ENCODE peak calls at places on chromosomes 11 and 22, in ten cellular contexts. One of them, this sample, is unnamed.

GRCh38 chr11:35343033-35343598 is 76.2 kb downstream of the SLC1A2 start:
- DNase-seq in CD8-positive, alpha-beta memory T cell: no peak
- DNase-seq in tibial artery: no peak
- DNase-seq in GM23338: no peak
- DNase-seq in fibroblast of pulmonary artery: no peak
- DNase-seq in naive thymus-derived CD4-positive, alpha-beta T cell: peak; percentile 50
- DNase-seq in AG10803: no peak
- DNase-seq in AG09309: no peak
- DNase-seq in left ventricle myocardium inferior: no peak
- DNase-seq in GM06990: peak; percentile 50
- DNase-seq in this sample: no peak

GRCh38 chr11:129951883-129952262 is 50.8 kb downstream of the PRDM10 start:
- DNase-seq in CD8-positive, alpha-beta memory T cell: no peak
- DNase-seq in tibial artery: no peak
- DNase-seq in GM23338: no peak
- DNase-seq in fibroblast of pulmonary artery: no peak
- DNase-seq in naive thymus-derived CD4-positive, alpha-beta T cell: no peak
- DNase-seq in AG10803: no peak
- DNase-seq in AG09309: no peak
- DNase-seq in left ventricle myocardium inferior: no peak
- DNase-seq in GM06990: no peak
- DNase-seq in this sample: no peak

GRCh38 chr11:94568200-94568599 is 1.0 kb downstream of the PIWIL4 start:
- DNase-seq in CD8-positive, alpha-beta memory T cell: no peak
- DNase-seq in tibial artery: no peak
- DNase-seq in GM23338: no peak
- DNase-seq in fibroblast of pulmonary artery: no peak
- DNase-seq in naive thymus-derived CD4-positive, alpha-beta T cell: no peak
- DNase-seq in AG10803: no peak
- DNase-seq in AG09309: no peak
- DNase-seq in left ventricle myocardium inferior: no peak
- DNase-seq in GM06990: no peak
- DNase-seq in this sample: no peak

GRCh38 chr11:112663947-112664634 is 297.1 kb upstream of the NCAM1 start:
- DNase-seq in CD8-positive, alpha-beta memory T cell: no peak
- DNase-seq in tibial artery: no peak
- DNase-seq in GM23338: no peak
- DNase-seq in fibroblast of pulmonary artery: no peak
- DNase-seq in naive thymus-derived CD4-positive, alpha-beta T cell: no peak
- DNase-seq in AG10803: no peak
- DNase-seq in AG09309: no peak
- DNase-seq in left ventricle myocardium inferior: no peak
- DNase-seq in GM06990: no peak
- DNase-seq in this sample: no peak

GRCh38 chr11:128904872-128905344 is 13.8 kb downstream of the KCNJ5 start:
- DNase-seq in CD8-positive, alpha-beta memory T cell: no peak
- DNase-seq in tibial artery: no peak
- DNase-seq in GM23338: peak; percentile 44
- DNase-seq in fibroblast of pulmonary artery: no peak
- DNase-seq in naive thymus-derived CD4-positive, alpha-beta T cell: no peak
- DNase-seq in AG10803: peak; percentile 29
- DNase-seq in AG09309: no peak
- DNase-seq in left ventricle myocardium inferior: peak; percentile 48
- DNase-seq in GM06990: no peak
- DNase-seq in this sample: no peak

GRCh38 chr11:104946907-104947306 is 21.5 kb downstream of the CASP4 start:
- DNase-seq in CD8-positive, alpha-beta memory T cell: no peak
- DNase-seq in tibial artery: no peak
- DNase-seq in GM23338: peak; percentile 71
- DNase-seq in fibroblast of pulmonary artery: peak; percentile 69
- DNase-seq in naive thymus-derived CD4-positive, alpha-beta T cell: no peak
- DNase-seq in AG10803: peak; percentile 59
- DNase-seq in AG09309: no peak
- DNase-seq in left ventricle myocardium inferior: no peak
- DNase-seq in GM06990: peak; percentile 18
- DNase-seq in this sample: no peak

GRCh38 chr11:114563077-114563476 is 3.4 kb upstream of the NXPE1 start:
- DNase-seq in CD8-positive, alpha-beta memory T cell: no peak
- DNase-seq in tibial artery: no peak
- DNase-seq in GM23338: no peak
- DNase-seq in fibroblast of pulmonary artery: peak; percentile 48
- DNase-seq in naive thymus-derived CD4-positive, alpha-beta T cell: no peak
- DNase-seq in AG10803: no peak
- DNase-seq in AG09309: peak; percentile 2
- DNase-seq in left ventricle myocardium inferior: no peak
- DNase-seq in GM06990: no peak
- DNase-seq in this sample: peak; percentile 35

GRCh38 chr22:30628491-30628890 is 7.1 kb upstream of the SLC35E4 start:
- DNase-seq in CD8-positive, alpha-beta memory T cell: no peak
- DNase-seq in tibial artery: no peak
- DNase-seq in GM23338: no peak
- DNase-seq in fibroblast of pulmonary artery: no peak
- DNase-seq in naive thymus-derived CD4-positive, alpha-beta T cell: no peak
- DNase-seq in AG10803: no peak
- DNase-seq in AG09309: no peak
- DNase-seq in left ventricle myocardium inferior: peak; percentile 34
- DNase-seq in GM06990: no peak
- DNase-seq in this sample: no peak

GRCh38 chr11:122159173-122159701 is 43.2 kb upstream of the BLID start:
- DNase-seq in CD8-positive, alpha-beta memory T cell: no peak
- DNase-seq in tibial artery: no peak
- DNase-seq in GM23338: peak; percentile 26
- DNase-seq in fibroblast of pulmonary artery: peak; percentile 81
- DNase-seq in naive thymus-derived CD4-positive, alpha-beta T cell: no peak
- DNase-seq in AG10803: peak; percentile 70
- DNase-seq in AG09309: no peak
- DNase-seq in left ventricle myocardium inferior: peak; percentile 20
- DNase-seq in GM06990: no peak
- DNase-seq in this sample: peak; percentile 72

GRCh38 chr11:133793271-133793848 is 52.0 kb downstream of the SPATA19 start:
- DNase-seq in CD8-positive, alpha-beta memory T cell: no peak
- DNase-seq in tibial artery: no peak
- DNase-seq in GM23338: no peak
- DNase-seq in fibroblast of pulmonary artery: no peak
- DNase-seq in naive thymus-derived CD4-positive, alpha-beta T cell: no peak
- DNase-seq in AG10803: no peak
- DNase-seq in AG09309: no peak
- DNase-seq in left ventricle myocardium inferior: no peak
- DNase-seq in GM06990: no peak
- DNase-seq in this sample: no peak

GRCh38 chr22:27876684-27877083 is 42.4 kb downstream of the PITPNB start:
- DNase-seq in CD8-positive, alpha-beta memory T cell: no peak
- DNase-seq in tibial artery: no peak
- DNase-seq in GM23338: no peak
- DNase-seq in fibroblast of pulmonary artery: no peak
- DNase-seq in naive thymus-derived CD4-positive, alpha-beta T cell: no peak
- DNase-seq in AG10803: peak; percentile 79
- DNase-seq in AG09309: no peak
- DNase-seq in left ventricle myocardium inferior: no peak
- DNase-seq in GM06990: no peak
- DNase-seq in this sample: peak; percentile 81

GRCh38 chr11:118533769-118534729 is 3.1 kb downstream of the TMEM25 start:
- DNase-seq in CD8-positive, alpha-beta memory T cell: no peak
- DNase-seq in tibial artery: no peak
- DNase-seq in GM23338: no peak
- DNase-seq in fibroblast of pulmonary artery: no peak
- DNase-seq in naive thymus-derived CD4-positive, alpha-beta T cell: no peak
- DNase-seq in AG10803: no peak
- DNase-seq in AG09309: no peak
- DNase-seq in left ventricle myocardium inferior: no peak
- DNase-seq in GM06990: no peak
- DNase-seq in this sample: no peak

GRCh38 chr11:83472831-83473230 is 186.7 kb upstream of the CCDC90B start:
- DNase-seq in CD8-positive, alpha-beta memory T cell: no peak
- DNase-seq in tibial artery: no peak
- DNase-seq in GM23338: no peak
- DNase-seq in fibroblast of pulmonary artery: no peak
- DNase-seq in naive thymus-derived CD4-positive, alpha-beta T cell: no peak
- DNase-seq in AG10803: no peak
- DNase-seq in AG09309: no peak
- DNase-seq in left ventricle myocardium inferior: no peak
- DNase-seq in GM06990: no peak
- DNase-seq in this sample: no peak

GRCh38 chr22:29636751-29637150 is 33.3 kb downstream of the NF2 start:
- DNase-seq in CD8-positive, alpha-beta memory T cell: no peak
- DNase-seq in tibial artery: no peak
- DNase-seq in GM23338: peak; percentile 11
- DNase-seq in fibroblast of pulmonary artery: no peak
- DNase-seq in naive thymus-derived CD4-positive, alpha-beta T cell: no peak
- DNase-seq in AG10803: no peak
- DNase-seq in AG09309: no peak
- DNase-seq in left ventricle myocardium inferior: no peak
- DNase-seq in GM06990: no peak
- DNase-seq in this sample: no peak

GRCh38 chr22:31206896-31207687 is 5.0 kb upstream of the LIMK2 start:
- DNase-seq in CD8-positive, alpha-beta memory T cell: no peak
- DNase-seq in tibial artery: no peak
- DNase-seq in GM23338: no peak
- DNase-seq in fibroblast of pulmonary artery: peak; percentile 22
- DNase-seq in naive thymus-derived CD4-positive, alpha-beta T cell: no peak
- DNase-seq in AG10803: no peak
- DNase-seq in AG09309: no peak
- DNase-seq in left ventricle myocardium inferior: peak; percentile 57
- DNase-seq in GM06990: no peak
- DNase-seq in this sample: no peak

GRCh38 chr11:12888525-12889158 is 120.5 kb upstream of the RASSF10 start:
- DNase-seq in CD8-positive, alpha-beta memory T cell: peak; percentile 44
- DNase-seq in tibial artery: peak; percentile 94
- DNase-seq in GM23338: peak; percentile 94
- DNase-seq in fibroblast of pulmonary artery: peak; percentile 96
- DNase-seq in naive thymus-derived CD4-positive, alpha-beta T cell: peak; percentile 52
- DNase-seq in AG10803: peak; percentile 87
- DNase-seq in AG09309: peak; percentile 72
- DNase-seq in left ventricle myocardium inferior: peak; percentile 86
- DNase-seq in GM06990: no peak
- DNase-seq in this sample: peak; percentile 79
- H3K4me3 ChIP-seq in CD8-positive, alpha-beta memory T cell: no peak overlapping the region
- H3K4me3 ChIP-seq in tibial artery: no peak overlapping the region
- H3K4me3 ChIP-seq in GM23338: no peak overlapping the region
- H3K4me3 ChIP-seq in fibroblast of pulmonary artery: no peak overlapping the region
- H3K4me3 ChIP-seq in naive thymus-derived CD4-positive, alpha-beta T cell: no peak overlapping the region
- H3K4me3 ChIP-seq in AG10803: no peak overlapping the region
- H3K4me3 ChIP-seq in AG09309: no peak overlapping the region
- H3K4me3 ChIP-seq in left ventricle myocardium inferior: peak overlapping the region; percentile 5
- H3K4me3 ChIP-seq in GM06990: no peak overlapping the region
- H3K4me3 ChIP-seq in this sample: no peak overlapping the region

GRCh38 chr22:22717723-22718122 is 73.3 kb downstream of the GGTLC2 start:
- DNase-seq in CD8-positive, alpha-beta memory T cell: no peak
- DNase-seq in tibial artery: no peak
- DNase-seq in GM23338: no peak
- DNase-seq in fibroblast of pulmonary artery: no peak
- DNase-seq in naive thymus-derived CD4-positive, alpha-beta T cell: no peak
- DNase-seq in AG10803: no peak
- DNase-seq in AG09309: no peak
- DNase-seq in left ventricle myocardium inferior: no peak
- DNase-seq in GM06990: no peak
- DNase-seq in this sample: no peak
- H3K4me3 ChIP-seq in CD8-positive, alpha-beta memory T cell: no peak overlapping the region
- H3K4me3 ChIP-seq in tibial artery: no peak overlapping the region
- H3K4me3 ChIP-seq in GM23338: no peak overlapping the region
- H3K4me3 ChIP-seq in fibroblast of pulmonary artery: no peak overlapping the region
- H3K4me3 ChIP-seq in naive thymus-derived CD4-positive, alpha-beta T cell: no peak overlapping the region
- H3K4me3 ChIP-seq in AG10803: no peak overlapping the region
- H3K4me3 ChIP-seq in AG09309: no peak overlapping the region
- H3K4me3 ChIP-seq in left ventricle myocardium inferior: no peak overlapping the region
- H3K4me3 ChIP-seq in GM06990: no peak overlapping the region
- H3K4me3 ChIP-seq in this sample: no peak overlapping the region

GRCh38 chr11:61009392-61010275 is 38.2 kb downstream of the CD6 start:
- DNase-seq in CD8-positive, alpha-beta memory T cell: no peak
- DNase-seq in tibial artery: no peak
- DNase-seq in GM23338: no peak
- DNase-seq in fibroblast of pulmonary artery: no peak
- DNase-seq in naive thymus-derived CD4-positive, alpha-beta T cell: no peak
- DNase-seq in AG10803: no peak
- DNase-seq in AG09309: no peak
- DNase-seq in left ventricle myocardium inferior: no peak
- DNase-seq in GM06990: no peak
- DNase-seq in this sample: no peak

GRCh38 chr11:61008971-61009370 is 37.5 kb downstream of the CD6 start:
- DNase-seq in CD8-positive, alpha-beta memory T cell: no peak
- DNase-seq in tibial artery: no peak
- DNase-seq in GM23338: no peak
- DNase-seq in fibroblast of pulmonary artery: no peak
- DNase-seq in naive thymus-derived CD4-positive, alpha-beta T cell: no peak
- DNase-seq in AG10803: no peak
- DNase-seq in AG09309: no peak
- DNase-seq in left ventricle myocardium inferior: no peak
- DNase-seq in GM06990: no peak
- DNase-seq in this sample: no peak

GRCh38 chr11:61010466-61011238 is 39.2 kb downstream of the CD6 start:
- DNase-seq in CD8-positive, alpha-beta memory T cell: no peak
- DNase-seq in tibial artery: no peak
- DNase-seq in GM23338: no peak
- DNase-seq in fibroblast of pulmonary artery: no peak
- DNase-seq in naive thymus-derived CD4-positive, alpha-beta T cell: no peak
- DNase-seq in AG10803: no peak
- DNase-seq in AG09309: no peak
- DNase-seq in left ventricle myocardium inferior: no peak
- DNase-seq in GM06990: no peak
- DNase-seq in this sample: no peak

GRCh38 chr11:61007383-61007970 is 36.0 kb downstream of the CD6 start:
- DNase-seq in CD8-positive, alpha-beta memory T cell: no peak
- DNase-seq in tibial artery: no peak
- DNase-seq in GM23338: peak; percentile 70
- DNase-seq in fibroblast of pulmonary artery: no peak
- DNase-seq in naive thymus-derived CD4-positive, alpha-beta T cell: no peak
- DNase-seq in AG10803: no peak
- DNase-seq in AG09309: no peak
- DNase-seq in left ventricle myocardium inferior: no peak
- DNase-seq in GM06990: no peak
- DNase-seq in this sample: no peak

GRCh38 chr11:61007971-61008896 is 36.8 kb downstream of the CD6 start:
- DNase-seq in CD8-positive, alpha-beta memory T cell: no peak
- DNase-seq in tibial artery: no peak
- DNase-seq in GM23338: peak; percentile 96
- DNase-seq in fibroblast of pulmonary artery: no peak
- DNase-seq in naive thymus-derived CD4-positive, alpha-beta T cell: no peak
- DNase-seq in AG10803: no peak
- DNase-seq in AG09309: no peak
- DNase-seq in left ventricle myocardium inferior: no peak
- DNase-seq in GM06990: peak; percentile 55
- DNase-seq in this sample: no peak
- H3K4me3 ChIP-seq in CD8-positive, alpha-beta memory T cell: no peak overlapping the region
- H3K4me3 ChIP-seq in tibial artery: peak overlapping the region; percentile 25
- H3K4me3 ChIP-seq in GM23338: peak overlapping the region; percentile 59
- H3K4me3 ChIP-seq in fibroblast of pulmonary artery: no peak overlapping the region
- H3K4me3 ChIP-seq in naive thymus-derived CD4-positive, alpha-beta T cell: no peak overlapping the region
- H3K4me3 ChIP-seq in AG10803: no peak overlapping the region
- H3K4me3 ChIP-seq in AG09309: no peak overlapping the region
- H3K4me3 ChIP-seq in left ventricle myocardium inferior: peak overlapping the region; percentile 65
- H3K4me3 ChIP-seq in GM06990: peak overlapping the region; percentile 49
- H3K4me3 ChIP-seq in this sample: peak overlapping the region; percentile 18

GRCh38 chr11:92279056-92279455 is 54.4 kb downstream of the FAT3 start:
- DNase-seq in CD8-positive, alpha-beta memory T cell: no peak
- DNase-seq in tibial artery: no peak
- DNase-seq in GM23338: no peak
- DNase-seq in fibroblast of pulmonary artery: no peak
- DNase-seq in naive thymus-derived CD4-positive, alpha-beta T cell: no peak
- DNase-seq in AG10803: no peak
- DNase-seq in AG09309: no peak
- DNase-seq in left ventricle myocardium inferior: no peak
- DNase-seq in GM06990: no peak
- DNase-seq in this sample: no peak
- H3K4me3 ChIP-seq in CD8-positive, alpha-beta memory T cell: no peak overlapping the region
- H3K4me3 ChIP-seq in tibial artery: no peak overlapping the region
- H3K4me3 ChIP-seq in GM23338: no peak overlapping the region
- H3K4me3 ChIP-seq in fibroblast of pulmonary artery: no peak overlapping the region
- H3K4me3 ChIP-seq in naive thymus-derived CD4-positive, alpha-beta T cell: no peak overlapping the region
- H3K4me3 ChIP-seq in AG10803: no peak overlapping the region
- H3K4me3 ChIP-seq in AG09309: no peak overlapping the region
- H3K4me3 ChIP-seq in left ventricle myocardium inferior: no peak overlapping the region
- H3K4me3 ChIP-seq in GM06990: no peak overlapping the region
- H3K4me3 ChIP-seq in this sample: no peak overlapping the region

GRCh38 chr11:6746626-6747025 is 25.1 kb downstream of the OR2AG2 start:
- DNase-seq in CD8-positive, alpha-beta memory T cell: no peak
- DNase-seq in tibial artery: no peak
- DNase-seq in GM23338: no peak
- DNase-seq in fibroblast of pulmonary artery: no peak
- DNase-seq in naive thymus-derived CD4-positive, alpha-beta T cell: no peak
- DNase-seq in AG10803: no peak
- DNase-seq in AG09309: no peak
- DNase-seq in left ventricle myocardium inferior: no peak
- DNase-seq in GM06990: no peak
- DNase-seq in this sample: no peak
- H3K4me3 ChIP-seq in CD8-positive, alpha-beta memory T cell: peak overlapping the region; percentile 73
- H3K4me3 ChIP-seq in tibial artery: no peak overlapping the region
- H3K4me3 ChIP-seq in GM23338: no peak overlapping the region
- H3K4me3 ChIP-seq in fibroblast of pulmonary artery: no peak overlapping the region
- H3K4me3 ChIP-seq in naive thymus-derived CD4-positive, alpha-beta T cell: peak overlapping the region; percentile 80
- H3K4me3 ChIP-seq in AG10803: no peak overlapping the region
- H3K4me3 ChIP-seq in AG09309: no peak overlapping the region
- H3K4me3 ChIP-seq in left ventricle myocardium inferior: peak overlapping the region; percentile 60
- H3K4me3 ChIP-seq in GM06990: peak overlapping the region; percentile 82
- H3K4me3 ChIP-seq in this sample: no peak overlapping the region

This sample was measured in skeletal muscle cell.